ENCODE peak calls at places on chromosomes 2 and 18, in eight cellular contexts. H is uterus, I is heart left ventricle, G is tibial nerve, A is HCT116, U is breast epithelium, N is IMR-90, W is Peyer's patch. F is an unnamed sample. For H3K4me1, the result is how much of the 10 kb centered on the place peaks cover.

GRCh38 chr18:46761054-46761769 is 4.4 kb upstream of the ST8SIA5 start:
- DNase-seq in H (no peak), I (no peak), G (no peak), A (no peak), U (no peak), N (no peak), W (no peak), F (no peak)

GRCh38 chr2:101752708-101753107 is 55.2 kb downstream of the MAP4K4 start:
- DNase-seq in H (no peak), I (no peak), G (no peak), A (no peak), U (no peak), N (no peak), W (no peak), F (no peak)

GRCh38 chr18:78992041-78992735 is 12.6 kb downstream of the SALL3 start:
- DNase-seq in H (no peak), I (no peak), G (no peak), A (no peak), U (no peak), N (no peak), W (no peak), F (no peak)

GRCh38 chr2:119982506-119982905 is 30.4 kb upstream of the EPB41L5 start:
- DNase-seq in H (no peak), I (no peak), G (no peak), A (no peak), U (no peak), N (no peak), W (no peak), F (no peak)

GRCh38 chr18:49183921-49184320 is 233.2 kb upstream of the SMAD7 start:
- DNase-seq in H (no peak), I (no peak), G (no peak), A (no peak), U (no peak), N (peak), W (no peak), F (no peak)

GRCh38 chr2:99524056-99524455 is 34.2 kb upstream of the REV1 start:
- DNase-seq in H (no peak), I (no peak), G (no peak), A (no peak), U (no peak), N (no peak), W (no peak), F (no peak)

GRCh38 chr2:46703588-46703987 is 212.0 kb downstream of the MCFD2 start:
- DNase-seq in H (no peak), I (no peak), G (no peak), A (no peak), U (no peak), N (no peak), W (no peak), F (no peak)

GRCh38 chr18:34764451-34764850 is 54.4 kb downstream of the DTNA start:
- DNase-seq in H (no peak), I (no peak), G (no peak), A (no peak), U (no peak), N (no peak), W (no peak), F (no peak)

GRCh38 chr18:79789901-79790885 is 7.5 kb upstream of the KCNG2 start:
- DNase-seq in H (no peak), I (no peak), G (no peak), A (no peak), U (peak), N (no peak), W (no peak), F (no peak)

GRCh38 chr2:150486539-150487484 is 655 bp downstream of the RND3 start:
- DNase-seq in H (peak), I (peak), G (peak), A (no peak), U (no peak), N (peak), W (peak), F (peak)

GRCh38 chr2:212337036-212337435 is 201.6 kb downstream of the ERBB4 start:
- DNase-seq in H (no peak), I (no peak), G (no peak), A (no peak), U (no peak), N (no peak), W (no peak), F (no peak)

GRCh38 chr2:17815466-17816184 is 635 bp upstream of the MSGN1 start:
- DNase-seq in H (no peak), I (no peak), G (no peak), A (no peak), U (no peak), N (no peak), W (no peak), F (no peak)

GRCh38 chr2:160928854-160929301 is 231.3 kb upstream of the TANK start:
- DNase-seq in H (no peak), I (no peak), G (no peak), A (no peak), U (no peak), N (peak), W (no peak), F (no peak)

GRCh38 chr18:908631-909621 is 4.3 kb downstream of the ADCYAP1 start:
- DNase-seq in H (no peak), I (no peak), G (no peak), A (no peak), U (no peak), N (no peak), W (no peak), F (no peak)

GRCh38 chr2:71932027-71932779 is 215.5 kb downstream of the CYP26B1 start:
- DNase-seq in H (no peak), I (peak), G (no peak), A (no peak), U (no peak), N (no peak), W (no peak), F (no peak)

GRCh38 chr2:29519996-29520395 is 401.4 kb downstream of the ALK start:
- DNase-seq in H (no peak), I (no peak), G (no peak), A (no peak), U (no peak), N (peak), W (no peak), F (no peak)

GRCh38 chr18:48902023-48902855 is 48.5 kb downstream of the SMAD7 start:
- DNase-seq in H (peak), I (peak), G (peak), A (peak), U (peak), N (peak), W (peak), F (peak)

GRCh38 chr2:151614606-151615306 is 119.5 kb downstream of the NEB start:
- DNase-seq in H (no peak), I (no peak), G (no peak), A (no peak), U (no peak), N (no peak), W (no peak), F (no peak)

DNA sequence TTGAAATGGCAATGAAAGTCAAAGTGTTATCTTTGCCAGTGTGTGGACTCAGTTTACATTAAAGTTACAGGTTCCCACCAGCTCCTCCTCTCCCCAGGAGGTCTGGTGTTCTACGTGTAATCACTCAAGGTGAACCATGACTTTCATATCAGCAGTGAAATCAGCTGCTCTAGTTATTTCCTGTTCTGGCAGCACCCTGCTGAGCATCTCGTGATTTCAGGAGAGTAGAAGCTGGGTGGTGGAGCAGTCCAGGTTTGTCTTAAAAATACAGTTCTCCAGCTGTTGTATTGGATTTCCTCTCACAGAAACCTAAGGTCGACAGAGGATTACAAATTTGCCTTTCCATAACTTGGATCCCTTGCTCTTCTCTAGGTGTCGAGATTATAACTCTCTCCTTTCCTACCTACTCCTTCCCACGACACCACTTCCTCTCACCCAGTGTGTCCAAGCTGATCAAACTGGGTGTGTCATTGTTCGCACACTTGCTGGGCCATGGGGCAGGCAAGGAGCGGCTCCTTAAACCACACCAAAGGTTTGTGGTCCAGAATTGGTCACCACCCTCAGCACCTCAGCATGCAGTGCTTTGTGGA is 13.0 kb upstream of the ARHGAP25 start:
- DNase-seq in H (no peak), I (no peak), G (no peak), A (peak), U (no peak), N (no peak), W (peak), F (peak)
- H3K4me1 ChIP-seq in H (under half), I (under half), G (under half), A (under half), U (under half), N (under half), W (under half), F (under half)

GRCh38 chr2:144514731-144515424 is 5.0 kb downstream of the ZEB2 start:
- DNase-seq in H (no peak), I (no peak), G (no peak), A (no peak), U (no peak), N (no peak), W (no peak), F (no peak)
- TF ChIP-seq CTCF in H (no peak), I (no peak), G (no peak), A (no peak), U (no peak), N (no peak), W (no peak), F (no peak)

GRCh38 chr2:199455533-199456382 is 2.0 kb downstream of the SATB2 start:
- DNase-seq in H (no peak), I (no peak), G (no peak), A (peak), U (no peak), N (peak), W (peak), F (peak)
- TF ChIP-seq POLR2A in H (no peak), I (no peak), G (no peak), A (peak), U (no peak), N (no peak), W (peak), F (peak)

DNA sequence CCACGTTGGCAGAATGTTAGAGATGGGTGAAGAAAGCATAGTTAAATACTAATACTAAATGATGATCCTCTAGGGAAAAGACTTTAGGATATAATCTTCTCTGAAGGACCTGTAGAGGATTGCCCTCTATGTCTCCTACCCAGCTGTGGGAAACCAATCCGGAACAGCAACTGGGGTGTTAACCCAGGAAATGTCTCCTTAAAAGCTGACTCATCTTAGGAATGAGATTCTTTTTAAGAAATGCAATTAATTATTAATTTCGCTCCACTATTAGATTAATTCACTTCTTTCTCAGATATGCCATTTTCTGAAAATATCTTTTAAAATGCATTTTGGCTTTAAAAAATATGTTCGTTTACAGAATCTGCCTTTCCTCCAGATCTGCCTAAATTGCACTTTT is 7.4 kb downstream of the SCN3A start:
- DNase-seq in H (no peak), I (no peak), G (no peak), A (no peak), U (no peak), N (no peak), W (no peak), F (no peak)
- H3K4me1 ChIP-seq in H (under half), I (under half), G (under half), A (under half), U (under half), N (under half), W (under half), F (under half)

DNA sequence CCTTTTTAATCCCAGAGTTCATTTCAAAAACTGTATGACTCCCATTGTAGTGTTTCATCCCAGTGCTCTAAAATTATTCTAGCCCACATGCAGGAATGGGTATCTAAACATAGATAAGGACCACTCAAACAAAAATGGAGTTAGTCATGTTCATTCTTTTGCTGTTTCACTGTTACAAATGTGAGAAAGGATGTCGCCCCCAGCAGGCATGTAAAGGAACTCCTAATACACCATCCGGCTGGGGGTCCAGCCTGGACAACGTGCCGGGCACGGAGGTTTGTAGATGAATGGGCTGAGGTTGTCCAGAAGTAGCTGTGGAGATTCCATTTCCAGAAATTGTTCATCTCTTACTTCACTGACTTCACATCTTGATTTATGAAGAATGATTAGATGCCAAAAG is 101.9 kb upstream of the RAB12 start:
- DNase-seq in H (no peak), I (no peak), G (no peak), A (peak), U (no peak), N (peak), W (no peak), F (no peak)
- TF ChIP-seq CTCF in H (no peak), I (no peak), G (no peak), A (peak), U (no peak), N (peak), W (no peak), F (no peak)

GRCh38 chr2:61854435-61855177 is 746 bp upstream of the FAM161A start:
- DNase-seq in H (peak), I (peak), G (peak), A (peak), U (peak), N (peak), W (peak), F (peak)
- TF ChIP-seq POLR2A in H (no peak), I (no peak), G (no peak), A (peak), U (no peak), N (no peak), W (no peak), F (no peak)

F was measured in body of pancreas.